ENCODE peak calls at places on chromosomes 1 and 21, in five cellular contexts. V is HepG2, C is HEK293T, A is K562, L is H1. M is an unnamed sample.

GRCh38 chr21:43188181-43188580 is 19.4 kb downstream of the CRYAA start:
- DNase-seq in V (no peak), C (no peak), A (no peak), L (no peak), M (no peak)

GRCh38 chr1:208977861-208978260 is 605.7 kb upstream of the CAMK1G start:
- DNase-seq in V (no peak), C (no peak), A (no peak), L (no peak), M (no peak)

GRCh38 chr1:176801553-176802020 is 338.6 kb downstream of the PAPPA2 start:
- DNase-seq in V (no peak), C (no peak), A (no peak), L (no peak), M (no peak)

GRCh38 chr21:40681164-40681859 is 165.6 kb downstream of the DSCAM start:
- DNase-seq in V (no peak), C (no peak), A (no peak), L (no peak), M (no peak)

GRCh38 chr1:223515416-223515815 is 122.2 kb downstream of the CCDC185 start:
- DNase-seq in V (no peak), C (no peak), A (no peak), L (no peak), M (no peak)

GRCh38 chr1:212236664-212237220 is 48.5 kb upstream of the PPP2R5A start:
- DNase-seq in V (no peak), C (no peak), A (no peak), L (no peak), M (no peak)

GRCh38 chr21:27423906-27424595 is 457.2 kb upstream of the ADAMTS5 start:
- DNase-seq in V (no peak), C (no peak), A (no peak), L (peak), M (no peak)

GRCh38 chr1:9059944-9060744 is 9.3 kb downstream of the SLC2A5 start:
- DNase-seq in V (no peak), C (no peak), A (no peak), L (no peak), M (no peak)

GRCh38 chr21:43201491-43201890 is 32.7 kb downstream of the CRYAA start:
- DNase-seq in V (no peak), C (no peak), A (no peak), L (no peak), M (no peak)

GRCh38 chr1:203624341-203624712 is 2.3 kb upstream of the ATP2B4 start:
- DNase-seq in V (no peak), C (no peak), A (no peak), L (no peak), M (no peak)

GRCh38 chr1:26277261-26277661 is 2.6 kb upstream of the SH3BGRL3 start:
- DNase-seq in V (no peak), C (no peak), A (no peak), L (no peak), M (no peak)

GRCh38 chr1:224052767-224053166 is 61.1 kb upstream of the FBXO28 start:
- DNase-seq in V (no peak), C (no peak), A (no peak), L (no peak), M (no peak)

GRCh38 chr1:212486591-212486963 is 53.9 kb downstream of the NENF start:
- DNase-seq in V (no peak), C (no peak), A (no peak), L (no peak), M (no peak)

GRCh38 chr1:57898531-57898930 is 474.7 kb upstream of the DAB1 start:
- DNase-seq in V (no peak), C (no peak), A (no peak), L (no peak), M (no peak)

GRCh38 chr1:87560961-87561360 is 232.3 kb downstream of the LMO4 start:
- DNase-seq in V (no peak), C (no peak), A (no peak), L (no peak), M (no peak)

GRCh38 chr1:87555366-87555765 is 226.7 kb downstream of the LMO4 start:
- DNase-seq in V (no peak), C (no peak), A (no peak), L (no peak), M (no peak)

GRCh38 chr1:87560137-87560536 is 231.5 kb downstream of the LMO4 start:
- DNase-seq in V (no peak), C (no peak), A (no peak), L (no peak), M (no peak)

GRCh38 chr1:87556326-87556725 is 227.6 kb downstream of the LMO4 start:
- DNase-seq in V (no peak), C (no peak), A (no peak), L (no peak), M (no peak)
- TF ChIP-seq SP1 in V (no peak), C (no peak), A (no peak), L (no peak), M (no peak)

GRCh38 chr1:39406533-39407478 is 84.6 kb upstream of the BMP8A start:
- DNase-seq in V (peak), C (no peak), A (no peak), L (no peak), M (no peak)
- TF ChIP-seq SP1 in V (no peak), C (no peak), A (no peak), L (no peak), M (no peak)

GRCh38 chr1:17066530-17067426 is 12.9 kb upstream of the SDHB start:
- DNase-seq in V (no peak), C (no peak), A (no peak), L (no peak), M (no peak)
- TF ChIP-seq SP1 in V (no peak), C (no peak), A (no peak), L (no peak), M (no peak)

DNA sequence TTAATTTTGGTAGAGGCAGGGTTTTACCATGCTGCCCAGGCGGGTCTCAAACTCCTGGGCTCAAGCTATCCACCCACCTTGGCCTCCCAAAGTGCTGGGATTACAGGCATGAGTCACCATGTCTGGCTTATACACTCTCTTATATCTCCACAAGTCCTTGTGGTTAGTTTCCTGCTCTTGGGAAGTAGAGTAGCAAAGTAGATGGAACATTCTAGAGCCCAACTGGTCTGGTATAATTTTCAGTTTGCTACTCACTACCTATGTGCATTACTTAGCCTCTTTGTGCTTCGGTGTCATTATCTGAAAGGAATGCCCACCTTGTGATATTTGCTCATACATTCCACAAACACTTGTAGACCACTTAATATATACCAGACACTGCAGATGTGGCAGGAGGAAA is 96.6 kb upstream of the IPO9 start:
- DNase-seq in V (no peak), C (no peak), A (no peak), L (no peak), M (no peak)
- TF ChIP-seq SP1 in V (no peak), C (no peak), A (no peak), L (no peak), M (no peak)

DNA sequence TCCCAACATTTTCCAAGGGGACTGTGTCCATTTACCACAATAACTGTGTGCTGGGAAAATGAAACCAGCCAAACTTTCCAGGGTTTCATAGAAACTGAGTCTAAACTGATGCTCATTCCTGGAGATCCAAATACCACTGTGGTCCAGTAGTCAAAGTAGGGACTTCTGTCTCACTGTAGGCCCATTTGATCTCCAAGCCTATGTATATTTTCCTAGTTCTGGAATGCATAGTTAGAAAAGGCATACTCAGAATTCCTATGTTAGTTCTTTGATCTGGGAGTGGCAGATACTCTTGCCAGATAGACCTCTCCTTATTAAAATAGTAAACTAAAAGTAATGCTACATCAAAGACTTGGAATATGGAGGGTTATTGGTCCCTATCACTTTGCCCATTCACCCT is 10.5 kb upstream of the SGIP1 start:
- DNase-seq in V (no peak), C (no peak), A (no peak), L (no peak), M (no peak)
- TF ChIP-seq SP1 in V (no peak), C (no peak), A (no peak), L (no peak), M (no peak)

DNA sequence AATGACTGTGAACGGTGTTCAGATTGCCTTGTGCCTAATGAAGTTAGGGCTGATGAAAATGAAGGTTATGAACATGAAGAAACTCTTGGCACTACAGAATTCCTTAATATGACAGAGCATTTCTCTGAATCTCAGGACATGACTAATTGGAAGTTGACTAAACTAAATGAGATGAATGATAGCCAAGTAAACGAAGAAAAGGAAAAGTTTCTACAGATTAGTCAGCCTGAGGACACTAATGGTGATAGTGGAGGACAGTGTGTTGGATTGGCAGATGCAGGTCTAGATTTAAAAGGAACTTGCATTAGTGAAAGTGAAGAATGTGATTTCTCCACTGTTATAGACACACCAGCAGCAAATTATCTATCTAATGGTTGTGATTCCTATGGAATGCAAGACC is 96.6 kb downstream of the ZFYVE9 start:
- DNase-seq in V (no peak), C (no peak), A (no peak), L (no peak), M (no peak)
- TF ChIP-seq SP1 in V (no peak), C (no peak), A (no peak), L (no peak), M (no peak)